ENCODE peak calls at places on chromosomes 4 and X, in seven cellular contexts. K is neural progenitor cell; Z is body of pancreas; H is CD8-positive, alpha-beta T cell; B is adrenal gland; W is psoas muscle; O is gastrocnemius medialis. U is an unnamed sample.

GRCh38 chr4:177473991-177474390 is 31.8 kb upstream of the AGA start:
- DNase-seq in K (no peak), Z (no peak), H (no peak), B (no peak), W (no peak), O (no peak), U (no peak)

GRCh38 chrX:134625315-134625718 is 33.0 kb downstream of the PLAC1 start:
- DNase-seq in K (no peak), Z (no peak), H (no peak), B (no peak), W (peak), O (no peak), U (no peak)

GRCh38 chr4:7736436-7737267 is 203.0 kb downstream of the AFAP1 start:
- DNase-seq in K (peak), Z (no peak), H (no peak), B (no peak), W (peak), O (no peak), U (no peak)

GRCh38 chr4:153502584-153502983 is 36.4 kb downstream of the TMEM131L start:
- DNase-seq in K (no peak), Z (no peak), H (no peak), B (no peak), W (no peak), O (no peak), U (no peak)

GRCh38 chrX:110277609-110278008 is 40.3 kb downstream of the AMMECR1 start:
- DNase-seq in K (no peak), Z (no peak), H (no peak), B (no peak), W (no peak), O (no peak), U (no peak)

GRCh38 chr4:15778191-15778741 is at the start of gene CD38:
- DNase-seq in K (peak), Z (peak), H (no peak), B (peak), W (peak), O (peak), U (no peak)

GRCh38 chr4:21512351-21512750 is 436.2 kb downstream of the KCNIP4 start:
- DNase-seq in K (peak), Z (no peak), H (no peak), B (peak), W (no peak), O (no peak), U (peak)

GRCh38 chr4:166042510-166043055 is 169.5 kb downstream of the TLL1 start:
- DNase-seq in K (peak), Z (no peak), H (no peak), B (no peak), W (no peak), O (no peak), U (no peak)

GRCh38 chr4:24664956-24665355 is 80.6 kb upstream of the DHX15 start:
- DNase-seq in K (no peak), Z (no peak), H (no peak), B (no peak), W (no peak), O (no peak), U (peak)

GRCh38 chrX:11688201-11688600 is 22.5 kb upstream of the ARHGAP6 start:
- DNase-seq in K (no peak), Z (no peak), H (no peak), B (no peak), W (no peak), O (no peak), U (no peak)
- TF ChIP-seq CTCF in K (no peak), Z (no peak), H (no peak), B (no peak), W (no peak), O (no peak), U (no peak)

DNA sequence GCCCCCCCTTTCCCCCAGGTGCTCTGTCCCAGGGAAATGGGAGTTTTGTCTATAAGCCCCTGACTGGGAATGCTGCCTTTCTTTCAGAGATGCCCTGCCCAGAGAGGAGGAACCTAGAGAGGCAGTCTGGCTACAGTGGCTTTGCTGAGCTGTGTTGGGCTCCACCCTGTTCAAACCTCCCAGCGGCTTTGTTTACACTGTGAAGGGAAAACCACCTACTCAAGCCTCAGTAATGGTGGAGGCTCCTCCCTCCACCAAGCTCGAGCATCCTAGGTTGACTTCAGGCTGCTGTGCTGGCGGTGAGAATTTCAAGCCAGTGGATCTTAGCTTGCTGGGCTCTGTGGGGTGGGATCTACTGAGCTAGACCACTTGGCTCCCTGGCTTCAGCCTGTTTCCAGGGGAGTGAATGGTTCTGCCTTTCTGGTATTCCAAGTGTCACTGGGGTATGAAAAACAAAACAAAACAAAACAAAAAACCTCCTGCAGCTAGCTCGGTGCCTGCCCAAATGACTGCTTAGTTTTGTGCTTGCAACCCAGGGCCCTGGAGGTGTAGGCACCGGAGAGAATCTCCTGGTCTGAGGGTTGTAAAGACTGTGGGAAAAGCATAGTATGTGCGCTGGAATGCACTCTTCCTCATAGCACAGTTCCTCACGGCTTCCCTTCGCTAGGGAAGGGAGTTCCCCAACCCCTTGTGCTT is 41.7 kb downstream of the ITM2A start:
- DNase-seq in K (peak), Z (no peak), H (peak), B (no peak), W (no peak), O (no peak), U (no peak)
- H3K4me3 ChIP-seq in K (no peak), Z (no peak), H (no peak), B (no peak), W (no peak), O (no peak), U (no peak)

GRCh38 chr4:147740176-147740575 is 8.3 kb downstream of the ARHGAP10 start:
- DNase-seq in K (no peak), Z (no peak), H (no peak), B (no peak), W (no peak), O (no peak), U (no peak)

GRCh38 chr4:147735413-147736301 is 3.8 kb downstream of the ARHGAP10 start:
- DNase-seq in K (no peak), Z (no peak), H (no peak), B (no peak), W (no peak), O (no peak), U (peak)

GRCh38 chr4:147736458-147736857 is 4.6 kb downstream of the ARHGAP10 start:
- DNase-seq in K (no peak), Z (no peak), H (no peak), B (no peak), W (no peak), O (no peak), U (peak)

GRCh38 chr4:147739239-147739823 is 7.4 kb downstream of the ARHGAP10 start:
- DNase-seq in K (no peak), Z (no peak), H (no peak), B (no peak), W (no peak), O (no peak), U (peak)

DNA sequence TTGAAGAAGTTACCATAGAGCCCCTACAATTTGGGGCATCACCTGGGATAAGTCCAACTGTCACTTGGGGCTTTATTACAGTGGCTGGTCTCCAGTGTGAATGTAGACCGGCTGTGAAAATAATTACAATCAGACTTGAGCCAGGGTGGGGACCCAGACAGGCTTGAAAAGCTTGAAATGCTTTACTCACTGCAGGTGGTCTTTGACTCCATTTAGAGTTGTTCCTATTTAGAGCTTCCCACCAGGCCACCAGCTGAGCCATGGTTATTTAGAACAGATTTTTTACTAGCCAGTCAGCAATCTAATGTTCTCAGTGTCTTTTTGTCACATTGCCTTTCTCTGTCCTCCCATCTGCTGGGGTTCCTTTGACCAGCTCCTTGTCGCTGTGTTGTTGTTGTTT is 5.7 kb downstream of the ARHGAP10 start:
- DNase-seq in K (peak), Z (no peak), H (no peak), B (no peak), W (no peak), O (no peak), U (no peak)
- TF ChIP-seq CTCF in K (no peak), Z (no peak), H (no peak), B (no peak), W (no peak), O (no peak), U (no peak)

GRCh38 chr4:173264245-173264959 is 69.8 kb downstream of the HMGB2 start:
- DNase-seq in K (peak), Z (peak), H (no peak), B (peak), W (no peak), O (no peak), U (peak)
- H3K4me3 ChIP-seq in K (no peak), Z (no peak), H (no peak), B (no peak), W (no peak), O (no peak), U (no peak)

GRCh38 chr4:125317526-125317880 is 2.7 kb downstream of the FAT4 start:
- DNase-seq in K (peak), Z (peak), H (no peak), B (peak), W (peak), O (no peak), U (peak)
- TF ChIP-seq CTCF in K (peak), Z (no peak), H (no peak), B (peak), W (peak), O (no peak), U (peak)

GRCh38 chr4:174215055-174215454 is 68.4 kb downstream of the FBXO8 start:
- DNase-seq in K (no peak), Z (no peak), H (no peak), B (no peak), W (no peak), O (no peak), U (no peak)

GRCh38 chr4:174212061-174212460 is 71.4 kb downstream of the FBXO8 start:
- DNase-seq in K (no peak), Z (no peak), H (no peak), B (no peak), W (no peak), O (no peak), U (no peak)

GRCh38 chr4:174213734-174214101 is 69.7 kb downstream of the FBXO8 start:
- DNase-seq in K (peak), Z (no peak), H (no peak), B (no peak), W (no peak), O (no peak), U (no peak)

GRCh38 chr4:174215936-174216699 is 67.3 kb downstream of the FBXO8 start:
- DNase-seq in K (peak), Z (no peak), H (no peak), B (no peak), W (no peak), O (no peak), U (no peak)

DNA sequence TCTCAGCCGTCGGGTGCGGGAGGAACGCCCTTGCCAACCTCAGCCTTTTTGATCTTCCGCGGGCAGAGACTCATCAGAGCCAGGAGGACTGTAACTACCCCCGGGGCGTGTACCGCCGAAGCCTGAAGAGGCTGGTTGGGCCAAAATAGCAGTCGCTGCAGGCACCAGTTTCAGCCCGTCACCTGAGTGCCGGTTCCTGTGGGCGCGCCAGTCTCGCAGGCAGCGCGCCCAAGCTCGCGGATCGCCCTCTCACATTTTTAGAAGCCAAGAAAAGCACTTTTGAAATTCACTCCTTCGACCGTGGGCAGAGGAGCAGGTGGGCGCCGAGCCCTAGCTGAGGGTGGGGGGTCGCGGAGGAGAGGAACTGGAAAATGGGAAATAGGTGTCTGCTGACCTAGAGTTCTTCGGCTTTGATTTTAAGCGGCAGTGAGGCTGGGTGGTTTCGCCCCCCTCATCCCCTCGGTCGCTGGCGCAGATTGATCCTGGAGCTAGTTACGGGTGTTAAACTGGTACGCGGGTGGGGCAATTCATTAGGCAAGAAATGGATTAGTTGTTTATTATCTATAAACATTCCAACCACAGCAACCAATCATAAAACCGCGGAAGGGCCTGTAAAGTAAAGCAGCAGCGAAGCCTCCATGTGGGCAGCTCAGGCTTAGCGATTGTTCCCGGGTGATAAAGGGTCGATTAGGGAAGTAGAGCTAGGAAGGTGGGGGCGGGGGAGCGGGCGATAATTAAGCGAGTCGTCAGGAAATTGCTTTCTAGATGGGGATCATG is 69.2 kb downstream of the FBXO8 start:
- DNase-seq in K (peak), Z (no peak), H (no peak), B (no peak), W (no peak), O (no peak), U (peak)
- H3K4me3 ChIP-seq in K (peak), Z (no peak), H (peak), B (no peak), W (peak), O (peak), U (peak)

DNA sequence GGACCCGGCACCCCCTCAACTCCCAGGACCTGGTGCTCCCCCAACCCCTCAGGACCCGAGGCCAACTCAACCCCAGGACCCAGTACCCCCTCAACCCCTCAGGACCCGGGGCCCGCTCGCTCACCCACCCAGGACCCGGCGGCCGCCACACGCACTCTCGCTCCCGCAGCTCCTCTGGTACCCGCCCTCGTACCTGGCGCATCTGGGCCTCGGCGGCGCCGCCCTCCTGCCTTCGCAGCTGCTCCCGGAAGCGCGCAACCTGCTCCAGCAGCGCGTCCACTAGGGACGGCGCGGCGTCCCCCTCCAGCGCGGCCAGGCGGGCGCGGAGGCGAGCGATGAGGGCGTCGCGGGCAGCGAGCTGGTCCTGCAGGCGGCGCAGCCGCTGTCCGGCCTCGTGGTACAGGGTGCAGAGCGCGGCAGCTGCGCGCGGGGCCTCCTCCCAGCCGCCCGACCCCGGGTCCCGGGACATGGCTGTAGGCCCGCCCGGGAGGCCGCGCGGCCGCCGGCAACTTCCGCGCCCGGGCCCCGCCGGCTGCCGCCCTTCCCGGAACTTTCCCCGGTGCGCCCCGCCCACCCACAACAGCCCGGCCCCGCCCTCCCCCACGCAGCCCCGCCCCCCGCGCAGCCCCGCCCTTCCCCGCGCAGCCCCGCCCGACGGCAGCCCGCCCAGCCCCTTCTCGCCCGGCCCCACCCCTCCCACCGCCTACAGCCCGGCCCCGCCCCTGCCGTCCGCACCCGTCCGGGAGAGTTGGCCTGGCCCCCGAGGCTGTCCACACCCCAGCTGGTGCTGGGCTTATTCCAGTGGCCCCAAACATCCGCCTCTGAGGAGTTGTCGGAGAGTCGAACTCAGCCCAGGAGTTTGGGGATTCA is at the start of gene TNIP2:
- DNase-seq in K (peak), Z (peak), H (peak), B (peak), W (peak), O (peak), U (peak)
- TF ChIP-seq CTCF in K (peak), Z (peak), H (peak), B (peak), W (peak), O (no peak), U (peak)